ENCODE peak calls at places on chromosomes 7 and 10, in eight cellular contexts. One of them, this sample, is unnamed.
A peak's percentile ranks its signal among the peaks of the same experiment; 100 is the strongest.

GRCh38 chr10:97222346-97222961 is 36.7 kb upstream of the SLIT1 start:
- DNase-seq in A549: no peak
- DNase-seq in heart right ventricle: no peak
- DNase-seq in brain microvascular endothelial cell: no peak
- DNase-seq in uterus: no peak
- DNase-seq in breast epithelium: no peak
- DNase-seq in fibroblast of pulmonary artery: no peak
- DNase-seq in retinal pigment epithelial cell: no peak
- DNase-seq in this sample: no peak

GRCh38 chr10:36488579-36488978 is 636.8 kb upstream of the ANKRD30A start:
- DNase-seq in brain microvascular endothelial cell: no peak
- DNase-seq in uterus: no peak
- DNase-seq in A549: no peak
- DNase-seq in fibroblast of pulmonary artery: no peak
- DNase-seq in heart right ventricle: no peak
- DNase-seq in breast epithelium: no peak
- DNase-seq in retinal pigment epithelial cell: no peak
- DNase-seq in this sample: no peak

GRCh38 chr7:123847868-123848267 is 2.9 kb downstream of the HYAL4 start:
- DNase-seq in uterus: no peak
- DNase-seq in retinal pigment epithelial cell: no peak
- DNase-seq in breast epithelium: no peak
- DNase-seq in brain microvascular endothelial cell: no peak
- DNase-seq in fibroblast of pulmonary artery: no peak
- DNase-seq in A549: no peak
- DNase-seq in heart right ventricle: no peak
- DNase-seq in this sample: no peak

GRCh38 chr10:32983333-32983909 is 25.4 kb upstream of the ITGB1 start:
- DNase-seq in breast epithelium: no peak
- DNase-seq in retinal pigment epithelial cell: peak; percentile 51
- DNase-seq in brain microvascular endothelial cell: peak; percentile 94
- DNase-seq in heart right ventricle: no peak
- DNase-seq in A549: peak; percentile 72
- DNase-seq in uterus: peak; percentile 60
- DNase-seq in fibroblast of pulmonary artery: peak; percentile 91
- DNase-seq in this sample: no peak

GRCh38 chr7:12995912-12996469 is 308.6 kb downstream of the ARL4A start:
- DNase-seq in breast epithelium: no peak
- DNase-seq in fibroblast of pulmonary artery: no peak
- DNase-seq in uterus: no peak
- DNase-seq in retinal pigment epithelial cell: no peak
- DNase-seq in heart right ventricle: no peak
- DNase-seq in brain microvascular endothelial cell: no peak
- DNase-seq in A549: no peak
- DNase-seq in this sample: no peak

GRCh38 chr10:33365871-33366411 is 31.5 kb upstream of the NRP1 start:
- DNase-seq in breast epithelium: no peak
- DNase-seq in brain microvascular endothelial cell: peak; percentile 93
- DNase-seq in A549: peak; percentile 21
- DNase-seq in retinal pigment epithelial cell: peak; percentile 37
- DNase-seq in heart right ventricle: no peak
- DNase-seq in fibroblast of pulmonary artery: peak; percentile 89
- DNase-seq in uterus: no peak
- DNase-seq in this sample: peak; percentile 1

GRCh38 chr7:134444198-134444960 is 14.5 kb downstream of the AKR1B1 start:
- DNase-seq in retinal pigment epithelial cell: no peak
- DNase-seq in uterus: no peak
- DNase-seq in fibroblast of pulmonary artery: no peak
- DNase-seq in brain microvascular endothelial cell: no peak
- DNase-seq in A549: no peak
- DNase-seq in heart right ventricle: peak; percentile 35
- DNase-seq in breast epithelium: no peak
- DNase-seq in this sample: no peak

GRCh38 chr10:11804336-11804735 is 18.8 kb upstream of the PROSER2 start:
- DNase-seq in fibroblast of pulmonary artery: no peak
- DNase-seq in uterus: no peak
- DNase-seq in breast epithelium: no peak
- DNase-seq in heart right ventricle: no peak
- DNase-seq in retinal pigment epithelial cell: no peak
- DNase-seq in brain microvascular endothelial cell: no peak
- DNase-seq in A549: no peak
- DNase-seq in this sample: no peak

GRCh38 chr7:151801782-151802468 is 75.0 kb downstream of the PRKAG2 start:
- DNase-seq in uterus: no peak
- DNase-seq in retinal pigment epithelial cell: no peak
- DNase-seq in breast epithelium: no peak
- DNase-seq in brain microvascular endothelial cell: no peak
- DNase-seq in fibroblast of pulmonary artery: no peak
- DNase-seq in A549: no peak
- DNase-seq in heart right ventricle: no peak
- DNase-seq in this sample: no peak

GRCh38 chr10:1364151-1364910 is 308.1 kb downstream of the WDR37 start:
- DNase-seq in retinal pigment epithelial cell: no peak
- DNase-seq in fibroblast of pulmonary artery: no peak
- DNase-seq in uterus: no peak
- DNase-seq in A549: no peak
- DNase-seq in breast epithelium: no peak
- DNase-seq in brain microvascular endothelial cell: no peak
- DNase-seq in heart right ventricle: no peak
- DNase-seq in this sample: no peak

GRCh38 chr7:93310346-93310745 is 78.2 kb downstream of the VPS50 start:
- DNase-seq in fibroblast of pulmonary artery: no peak
- DNase-seq in retinal pigment epithelial cell: no peak
- DNase-seq in brain microvascular endothelial cell: no peak
- DNase-seq in A549: no peak
- DNase-seq in breast epithelium: no peak
- DNase-seq in uterus: no peak
- DNase-seq in heart right ventricle: no peak
- DNase-seq in this sample: no peak

GRCh38 chr7:46745700-46746090 is 824.6 kb upstream of the IGFBP3 start:
- DNase-seq in retinal pigment epithelial cell: no peak
- DNase-seq in breast epithelium: no peak
- DNase-seq in A549: no peak
- DNase-seq in fibroblast of pulmonary artery: no peak
- DNase-seq in brain microvascular endothelial cell: no peak
- DNase-seq in heart right ventricle: no peak
- DNase-seq in uterus: no peak
- DNase-seq in this sample: no peak

GRCh38 chr10:66180651-66181318 is 745.1 kb upstream of the LRRTM3 start:
- DNase-seq in uterus: no peak
- DNase-seq in A549: peak; percentile 16
- DNase-seq in fibroblast of pulmonary artery: peak; percentile 79
- DNase-seq in breast epithelium: no peak
- DNase-seq in heart right ventricle: peak; percentile 41
- DNase-seq in retinal pigment epithelial cell: peak; percentile 34
- DNase-seq in brain microvascular endothelial cell: peak; percentile 45
- DNase-seq in this sample: peak; percentile 67

GRCh38 chr7:81111781-81112540 is 193.1 kb upstream of the SEMA3C start:
- DNase-seq in retinal pigment epithelial cell: peak; percentile 26
- DNase-seq in brain microvascular endothelial cell: peak; percentile 19
- DNase-seq in A549: no peak
- DNase-seq in fibroblast of pulmonary artery: peak; percentile 48
- DNase-seq in uterus: no peak
- DNase-seq in heart right ventricle: no peak
- DNase-seq in breast epithelium: no peak
- DNase-seq in this sample: no peak

GRCh38 chr7:36396150-36396549 is 6.5 kb downstream of the ANLN start:
- DNase-seq in A549: no peak
- DNase-seq in fibroblast of pulmonary artery: peak; percentile 35
- DNase-seq in brain microvascular endothelial cell: peak; percentile 70
- DNase-seq in retinal pigment epithelial cell: no peak
- DNase-seq in heart right ventricle: no peak
- DNase-seq in breast epithelium: no peak
- DNase-seq in uterus: no peak
- DNase-seq in this sample: no peak

DNA sequence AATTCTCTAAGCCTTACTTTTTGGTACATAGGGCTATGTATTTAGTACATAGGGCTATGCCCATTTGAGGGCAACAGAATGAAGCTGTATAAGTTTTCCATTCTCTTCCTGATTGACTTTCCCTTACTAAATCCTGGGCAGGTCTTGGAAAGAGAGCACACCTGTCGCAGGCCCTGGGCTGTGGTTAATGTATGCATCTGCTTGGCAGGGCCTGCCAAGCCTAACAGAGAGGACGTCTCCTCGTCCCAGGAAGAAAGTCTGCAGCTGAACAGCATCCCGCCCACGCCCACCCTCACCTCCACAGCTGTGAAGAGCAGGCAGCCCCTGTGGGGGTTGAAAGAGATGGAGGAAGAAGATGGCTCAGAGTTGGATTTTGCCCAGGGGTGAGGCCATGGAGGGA is 8.9 kb upstream of the PVRIG start:
- DNase-seq in A549: no peak
- DNase-seq in uterus: no peak
- DNase-seq in retinal pigment epithelial cell: no peak
- DNase-seq in heart right ventricle: no peak
- DNase-seq in breast epithelium: no peak
- DNase-seq in fibroblast of pulmonary artery: no peak
- DNase-seq in brain microvascular endothelial cell: no peak
- DNase-seq in this sample: no peak
- H3K4me3 ChIP-seq in A549: no peak overlapping the region
- H3K4me3 ChIP-seq in uterus: no peak overlapping the region
- H3K4me3 ChIP-seq in retinal pigment epithelial cell: no peak overlapping the region
- H3K4me3 ChIP-seq in heart right ventricle: no peak overlapping the region
- H3K4me3 ChIP-seq in breast epithelium: no peak overlapping the region
- H3K4me3 ChIP-seq in fibroblast of pulmonary artery: no peak overlapping the region
- H3K4me3 ChIP-seq in brain microvascular endothelial cell: no peak overlapping the region
- H3K4me3 ChIP-seq in this sample: no peak overlapping the region

DNA sequence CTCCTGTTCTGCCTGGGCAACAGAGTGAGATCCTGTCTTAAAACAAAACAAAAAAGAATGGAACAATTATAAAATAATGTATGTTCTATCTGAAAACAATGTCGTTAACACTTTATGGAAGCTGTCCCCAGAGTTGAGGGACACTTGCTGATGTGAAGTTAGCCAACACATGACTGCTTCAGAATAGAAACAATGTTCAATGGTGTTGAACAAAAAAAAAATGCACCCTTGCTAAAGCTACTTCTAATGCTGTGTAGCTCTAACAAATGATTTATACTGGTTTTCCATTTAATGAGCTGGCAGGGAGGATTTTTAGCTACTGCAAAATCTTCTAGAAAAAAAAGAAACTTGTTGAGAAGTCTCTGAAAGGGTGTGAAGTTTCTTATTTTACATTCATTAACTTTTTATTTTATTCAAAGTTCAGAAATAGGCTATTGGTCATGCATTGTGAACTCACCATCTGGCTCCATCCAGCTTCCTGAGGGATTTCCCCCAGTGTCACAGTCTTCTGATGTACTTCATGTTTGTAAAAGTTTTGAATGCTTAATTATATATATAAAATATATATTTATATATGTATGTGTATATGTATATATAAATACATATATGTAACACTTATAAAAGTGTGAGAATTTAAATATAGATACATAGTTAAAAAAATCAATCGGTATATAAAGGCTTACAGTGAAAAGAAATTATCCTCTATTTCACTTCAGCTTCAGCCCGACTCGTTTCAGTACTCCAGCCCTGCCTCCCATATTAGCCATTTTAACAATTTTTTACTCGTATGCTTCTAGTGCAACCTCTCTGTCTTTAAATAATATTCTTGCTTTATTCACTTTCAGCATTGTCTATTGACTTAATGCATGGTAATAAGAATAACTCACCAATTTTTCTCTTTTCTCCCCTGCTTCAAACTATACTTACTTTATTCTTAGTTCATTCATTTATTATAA is 35.0 kb downstream of the HDAC9 start:
- DNase-seq in A549: no peak
- DNase-seq in heart right ventricle: no peak
- DNase-seq in brain microvascular endothelial cell: no peak
- DNase-seq in fibroblast of pulmonary artery: no peak
- DNase-seq in uterus: no peak
- DNase-seq in retinal pigment epithelial cell: no peak
- DNase-seq in breast epithelium: no peak
- DNase-seq in this sample: no peak
- H3K4me3 ChIP-seq in A549: no peak overlapping the region
- H3K4me3 ChIP-seq in heart right ventricle: no peak overlapping the region
- H3K4me3 ChIP-seq in brain microvascular endothelial cell: no peak overlapping the region
- H3K4me3 ChIP-seq in fibroblast of pulmonary artery: no peak overlapping the region
- H3K4me3 ChIP-seq in uterus: no peak overlapping the region
- H3K4me3 ChIP-seq in retinal pigment epithelial cell: no peak overlapping the region
- H3K4me3 ChIP-seq in breast epithelium: no peak overlapping the region
- H3K4me3 ChIP-seq in this sample: no peak overlapping the region

GRCh38 chr10:8049874-8050560 is 4.5 kb upstream of the GATA3 start:
- DNase-seq in brain microvascular endothelial cell: no peak
- DNase-seq in heart right ventricle: no peak
- DNase-seq in breast epithelium: no peak
- DNase-seq in A549: peak; percentile 35
- DNase-seq in fibroblast of pulmonary artery: no peak
- DNase-seq in uterus: no peak
- DNase-seq in retinal pigment epithelial cell: no peak
- DNase-seq in this sample: no peak
- H3K4me3 ChIP-seq in brain microvascular endothelial cell: no peak overlapping the region
- H3K4me3 ChIP-seq in heart right ventricle: peak overlapping the region; percentile 36
- H3K4me3 ChIP-seq in breast epithelium: peak overlapping the region; percentile 20
- H3K4me3 ChIP-seq in A549: peak overlapping the region; percentile 72
- H3K4me3 ChIP-seq in fibroblast of pulmonary artery: peak overlapping the region; percentile 42
- H3K4me3 ChIP-seq in uterus: peak overlapping the region; percentile 22
- H3K4me3 ChIP-seq in retinal pigment epithelial cell: peak overlapping the region; percentile 12
- H3K4me3 ChIP-seq in this sample: peak overlapping the region; percentile 15

GRCh38 chr7:51315393-51316261 is 982 bp downstream of the COBL start:
- DNase-seq in A549: peak; percentile 44
- DNase-seq in uterus: no peak
- DNase-seq in fibroblast of pulmonary artery: no peak
- DNase-seq in brain microvascular endothelial cell: no peak
- DNase-seq in heart right ventricle: no peak
- DNase-seq in breast epithelium: peak; percentile 57
- DNase-seq in retinal pigment epithelial cell: peak; percentile 37
- DNase-seq in this sample: no peak
- H3K4me3 ChIP-seq in A549: peak overlapping the region; percentile 67
- H3K4me3 ChIP-seq in uterus: peak overlapping the region; percentile 40
- H3K4me3 ChIP-seq in fibroblast of pulmonary artery: no peak overlapping the region
- H3K4me3 ChIP-seq in brain microvascular endothelial cell: peak overlapping the region; percentile 39
- H3K4me3 ChIP-seq in heart right ventricle: peak overlapping the region; percentile 71
- H3K4me3 ChIP-seq in breast epithelium: peak overlapping the region; percentile 50
- H3K4me3 ChIP-seq in retinal pigment epithelial cell: peak overlapping the region; percentile 53
- H3K4me3 ChIP-seq in this sample: no peak overlapping the region

This sample was measured in Jurkat, Clone E6-1.